ENCODE peak calls at places on chromosomes 7 and 10, in six cellular contexts. Z is SK-N-SH, K is GM12878, Y is H1, D is K562, X is HepG2. N is an unnamed sample.

GRCh38 chr10:36779238-36779846 is 346.1 kb upstream of the ANKRD30A start:
- DNase-seq in Z (peak), K (no peak), Y (no peak), D (peak), X (peak), N (no peak)

GRCh38 chr10:58675321-58675720 is 162.6 kb downstream of the BICC1 start:
- DNase-seq in Z (peak), K (no peak), Y (no peak), D (no peak), X (no peak), N (no peak)

GRCh38 chr7:57868771-57869483 is 418.9 kb downstream of the ZNF716 start:
- DNase-seq in Z (peak), K (no peak), Y (no peak), D (no peak), X (no peak), N (no peak)

GRCh38 chr7:136114966-136115762 is 138.0 kb upstream of the MTPN start:
- DNase-seq in Z (peak), K (no peak), Y (peak), D (peak), X (peak), N (peak)

GRCh38 chr10:113399051-113399450 is 153.8 kb upstream of the HABP2 start:
- DNase-seq in Z (no peak), K (no peak), Y (no peak), D (no peak), X (no peak), N (no peak)

GRCh38 chr7:138559448-138559847 is 99.4 kb downstream of the TRIM24 start:
- DNase-seq in Z (no peak), K (no peak), Y (no peak), D (no peak), X (no peak), N (no peak)

GRCh38 chr10:6786579-6787031 is 206.5 kb upstream of the PRKCQ start:
- DNase-seq in Z (peak), K (no peak), Y (no peak), D (peak), X (no peak), N (no peak)

GRCh38 chr10:132516771-132517725 is 20.5 kb upstream of the INPP5A start:
- DNase-seq in Z (peak), K (no peak), Y (peak), D (peak), X (peak), N (no peak)

GRCh38 chr7:127667017-127667670 is 15.2 kb downstream of the SND1 start:
- DNase-seq in Z (no peak), K (no peak), Y (no peak), D (no peak), X (no peak), N (no peak)

GRCh38 chr7:157276091-157276561 is 60.7 kb upstream of the DNAJB6 start:
- DNase-seq in Z (peak), K (no peak), Y (peak), D (no peak), X (no peak), N (no peak)

GRCh38 chr7:50676754-50677153 is 105.9 kb downstream of the GRB10 start:
- DNase-seq in Z (no peak), K (no peak), Y (no peak), D (no peak), X (no peak), N (no peak)

GRCh38 chr10:43905502-43906236 is 257.0 kb upstream of the ZNF32 start:
- DNase-seq in Z (peak), K (no peak), Y (no peak), D (no peak), X (no peak), N (no peak)

GRCh38 chr10:29951441-29951931 is 107.9 kb downstream of the JCAD start:
- DNase-seq in Z (no peak), K (no peak), Y (no peak), D (no peak), X (no peak), N (no peak)

GRCh38 chr7:138243430-138243829 is 167.2 kb downstream of the AKR1D1 start:
- DNase-seq in Z (no peak), K (no peak), Y (peak), D (peak), X (peak), N (no peak)

GRCh38 chr10:113563306-113564088 is 10.6 kb downstream of the HABP2 start:
- DNase-seq in Z (peak), K (no peak), Y (peak), D (peak), X (peak), N (peak)

GRCh38 chr7:115477193-115477651 is 553.3 kb downstream of the TFEC start:
- DNase-seq in Z (no peak), K (no peak), Y (peak), D (no peak), X (no peak), N (no peak)

GRCh38 chr7:107530749-107531148 is 33.0 kb downstream of the COG5 start:
- DNase-seq in Z (no peak), K (no peak), Y (no peak), D (no peak), X (no peak), N (no peak)

GRCh38 chr10:13074562-13075451 is 25.2 kb upstream of the OPTN start:
- DNase-seq in Z (peak), K (no peak), Y (peak), D (peak), X (peak), N (peak)

GRCh38 chr7:47045169-47045568 is 536.7 kb downstream of the TNS3 start:
- DNase-seq in Z (no peak), K (no peak), Y (no peak), D (no peak), X (no peak), N (no peak)

GRCh38 chr10:125411724-125412123 is 251.4 kb upstream of the CTBP2 start:
- DNase-seq in Z (no peak), K (no peak), Y (no peak), D (no peak), X (no peak), N (peak)

GRCh38 chr7:368651-369475 is 78.9 kb downstream of the FOXL3 start:
- DNase-seq in Z (no peak), K (no peak), Y (no peak), D (no peak), X (no peak), N (no peak)

GRCh38 chr7:27302590-27302989 is 60.0 kb downstream of the EVX1 start:
- DNase-seq in Z (no peak), K (no peak), Y (no peak), D (no peak), X (no peak), N (no peak)

GRCh38 chr7:140540142-140540777 is 61.0 kb upstream of the MKRN1 start:
- DNase-seq in Z (no peak), K (no peak), Y (no peak), D (no peak), X (peak), N (no peak)

GRCh38 chr10:122127943-122128342 is 139.0 kb downstream of the TACC2 start:
- DNase-seq in Z (no peak), K (no peak), Y (no peak), D (no peak), X (no peak), N (no peak)

GRCh38 chr10:104908581-104908980 is 267.5 kb downstream of the SORCS3 start:
- DNase-seq in Z (no peak), K (no peak), Y (no peak), D (no peak), X (no peak), N (no peak)

GRCh38 chr10:104300736-104301292 is 31.8 kb downstream of the GSTO2 start:
- DNase-seq in Z (peak), K (no peak), Y (no peak), D (no peak), X (no peak), N (no peak)

GRCh38 chr7:154202002-154202401 is 149.8 kb downstream of the DPP6 start:
- DNase-seq in Z (no peak), K (no peak), Y (no peak), D (no peak), X (no peak), N (no peak)

GRCh38 chr10:7117806-7118674 is 292.8 kb downstream of the SFMBT2 start:
- DNase-seq in Z (no peak), K (no peak), Y (no peak), D (no peak), X (no peak), N (no peak)

GRCh38 chr10:56139405-56139804 is 221.7 kb downstream of the ZWINT start:
- DNase-seq in Z (no peak), K (no peak), Y (no peak), D (no peak), X (no peak), N (no peak)

GRCh38 chr10:23190872-23191763 is 994 bp upstream of the PTF1A start:
- DNase-seq in Z (no peak), K (no peak), Y (peak), D (no peak), X (no peak), N (no peak)

GRCh38 chr7:80623465-80624252 is 14.8 kb upstream of the CD36 start:
- DNase-seq in Z (no peak), K (no peak), Y (no peak), D (no peak), X (peak), N (no peak)

GRCh38 chr10:122276611-122277205 is 5.6 kb downstream of the BTBD16 start:
- DNase-seq in Z (no peak), K (no peak), Y (no peak), D (no peak), X (peak), N (peak)

GRCh38 chr7:117333168-117333567 is 10.3 kb upstream of the WNT2 start:
- DNase-seq in Z (no peak), K (no peak), Y (no peak), D (no peak), X (no peak), N (no peak)

GRCh38 chr7:117332031-117332430 is 9.2 kb upstream of the WNT2 start:
- DNase-seq in Z (no peak), K (no peak), Y (no peak), D (no peak), X (no peak), N (no peak)

GRCh38 chr7:117338020-117338419 is 15.2 kb upstream of the WNT2 start:
- DNase-seq in Z (no peak), K (no peak), Y (no peak), D (no peak), X (no peak), N (no peak)
- TF ChIP-seq JUND in Z (no peak), K (no peak), Y (no peak), D (no peak), X (no peak), N (no peak)

DNA sequence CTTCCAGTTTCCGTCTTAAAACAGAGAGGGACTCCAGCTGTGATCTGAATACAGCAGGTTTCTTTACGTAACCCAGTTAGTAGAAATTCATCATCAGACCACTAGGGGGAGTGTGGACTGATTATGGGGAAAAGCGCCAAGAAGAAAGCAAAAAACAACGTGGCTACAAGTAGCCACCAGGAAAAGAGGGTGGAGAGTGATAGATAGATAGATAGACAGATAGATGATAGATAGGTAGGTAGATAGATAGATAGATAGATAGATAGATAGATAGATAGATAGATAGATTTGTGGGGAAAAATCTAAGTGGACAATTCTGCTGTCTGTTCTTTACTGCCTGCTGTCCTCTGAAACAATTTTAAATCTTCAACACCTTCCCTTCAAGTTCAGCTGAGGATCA is 12.7 kb upstream of the AKR1B10 start:
- DNase-seq in Z (peak), K (peak), Y (no peak), D (peak), X (peak), N (peak)
- H3K4me2 ChIP-seq in Z (peak), K (no peak), Y (no peak), D (no peak), X (no peak), N (peak)

GRCh38 chr7:11243739-11244138 is 270.1 kb downstream of the PHF14 start:
- DNase-seq in Z (peak), K (no peak), Y (no peak), D (no peak), X (no peak), N (no peak)

GRCh38 chr7:11236680-11237079 is 263.0 kb downstream of the PHF14 start:
- DNase-seq in Z (no peak), K (no peak), Y (no peak), D (no peak), X (no peak), N (no peak)

GRCh38 chr7:11235491-11235890 is 261.8 kb downstream of the PHF14 start:
- DNase-seq in Z (no peak), K (no peak), Y (no peak), D (no peak), X (no peak), N (no peak)

GRCh38 chr7:11237742-11238141 is 264.1 kb downstream of the PHF14 start:
- DNase-seq in Z (no peak), K (no peak), Y (no peak), D (no peak), X (no peak), N (no peak)

GRCh38 chr7:11239311-11239710 is 265.6 kb downstream of the PHF14 start:
- DNase-seq in Z (no peak), K (no peak), Y (no peak), D (no peak), X (no peak), N (no peak)
- TF ChIP-seq JUND in Z (no peak), K (no peak), Y (no peak), D (no peak), X (no peak), N (no peak)

GRCh38 chr10:110368556-110368955 is 63.8 kb upstream of the SMNDC1 start:
- DNase-seq in Z (no peak), K (no peak), Y (no peak), D (no peak), X (no peak), N (no peak)
- H3K4me2 ChIP-seq in Z (no peak), K (no peak), Y (no peak), D (no peak), X (no peak), N (no peak)

GRCh38 chr10:119283818-119284217 is 76.4 kb downstream of the GRK5 start:
- DNase-seq in Z (no peak), K (peak), Y (no peak), D (no peak), X (no peak), N (no peak)
- TF ChIP-seq JUND in Z (no peak), K (no peak), Y (no peak), D (no peak), X (no peak), N (no peak)

DNA sequence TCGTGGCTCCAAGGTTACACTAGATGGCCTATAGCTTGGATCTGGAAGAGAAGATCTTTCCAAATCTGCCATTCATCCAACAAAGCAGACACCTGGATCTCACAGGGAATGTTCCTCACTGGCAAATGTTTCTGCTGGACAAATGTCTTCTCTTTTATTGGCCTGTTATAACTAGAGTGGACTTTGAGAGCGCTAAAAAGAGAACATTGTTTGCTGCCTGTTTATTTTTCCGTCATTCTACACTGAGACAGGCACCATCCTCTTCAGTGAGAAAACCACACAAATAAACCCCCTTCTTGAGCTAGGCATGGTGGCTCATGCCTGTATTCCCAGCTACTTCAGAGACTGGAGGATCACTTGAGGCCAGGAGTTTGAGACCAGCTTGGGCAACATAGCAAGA is 206.9 kb downstream of the CREB5 start:
- DNase-seq in Z (no peak), K (no peak), Y (no peak), D (no peak), X (peak), N (no peak)
- H3K4me2 ChIP-seq in Z (no peak), K (no peak), Y (no peak), D (no peak), X (no peak), N (no peak)

DNA sequence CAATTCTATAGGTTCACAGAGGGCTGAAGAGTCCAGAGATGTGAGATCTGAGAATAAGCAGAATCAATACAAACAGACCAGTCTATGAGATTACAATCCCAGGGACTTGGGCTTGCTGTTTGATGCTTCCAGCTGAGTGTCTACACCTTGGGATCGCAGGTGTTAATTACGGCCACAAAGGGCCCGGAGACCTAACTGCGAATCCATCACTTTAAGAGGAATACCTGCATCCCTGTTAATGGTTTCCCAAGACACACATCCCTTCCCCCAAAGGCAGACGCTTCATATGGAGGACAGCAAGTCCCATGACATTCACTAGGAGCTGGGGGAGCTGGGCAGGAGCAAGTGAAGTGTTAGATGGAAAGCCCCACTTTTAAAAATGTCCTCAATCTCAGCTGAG is 151.6 kb downstream of the NEBL start:
- DNase-seq in Z (no peak), K (no peak), Y (no peak), D (no peak), X (no peak), N (no peak)
- TF ChIP-seq JUND in Z (no peak), K (no peak), Y (no peak), D (no peak), X (no peak), N (no peak)

N was measured in HCT116.